ENCODE peak calls at places on chromosomes 11 and 22, in nine cellular contexts. R is heart right ventricle; Q is natural killer cell; L is fibroblast of the aortic adventitia; S is osteocyte; I is choroid plexus epithelial cell; V is CD4-positive, alpha-beta T cell; M is dorsolateral prefrontal cortex; T is mammary epithelial cell. B is an unnamed sample.

GRCh38 chr11:64372802-64373597 is 14.0 kb downstream of the RPS6KA4 start:
- DNase-seq in R (no peak), Q (no peak), L (no peak), S (no peak), I (peak), V (no peak), M (peak), T (no peak), B (no peak)

GRCh38 chr11:116515666-116516184 is 257.1 kb downstream of the BUD13 start:
- DNase-seq in R (no peak), Q (no peak), L (no peak), S (peak), I (no peak), V (no peak), M (no peak), T (no peak), B (no peak)

GRCh38 chr11:33779849-33780528 is 5.7 kb upstream of the FBXO3 start:
- DNase-seq in R (no peak), Q (no peak), L (peak), S (no peak), I (peak), V (no peak), M (no peak), T (peak), B (no peak)

GRCh38 chr11:123221074-123221473 is 26.0 kb upstream of the CLMP start:
- DNase-seq in R (no peak), Q (no peak), L (peak), S (no peak), I (no peak), V (no peak), M (no peak), T (no peak), B (no peak)

GRCh38 chr11:123086315-123086714 is 24.4 kb upstream of the HSPA8 start:
- DNase-seq in R (no peak), Q (no peak), L (no peak), S (no peak), I (no peak), V (no peak), M (no peak), T (no peak), B (no peak)

GRCh38 chr22:17631076-17631565 is 2.6 kb upstream of the ATP6V1E1 start:
- DNase-seq in R (no peak), Q (no peak), L (no peak), S (no peak), I (no peak), V (no peak), M (no peak), T (no peak), B (no peak)

GRCh38 chr11:118002010-118002540 is 15.9 kb downstream of the IL10RA start:
- DNase-seq in R (no peak), Q (peak), L (no peak), S (no peak), I (no peak), V (no peak), M (no peak), T (no peak), B (no peak)

GRCh38 chr11:102495161-102496042 is 35.1 kb downstream of the MMP7 start:
- DNase-seq in R (no peak), Q (no peak), L (peak), S (no peak), I (peak), V (peak), M (no peak), T (peak), B (peak)

GRCh38 chr22:21641417-21641794 is 696 bp upstream of the SDF2L1 start:
- DNase-seq in R (no peak), Q (no peak), L (peak), S (no peak), I (peak), V (no peak), M (no peak), T (peak), B (no peak)

GRCh38 chr11:44505591-44506054 is 59.8 kb upstream of the CD82 start:
- DNase-seq in R (no peak), Q (no peak), L (peak), S (no peak), I (peak), V (no peak), M (no peak), T (peak), B (no peak)

GRCh38 chr11:91749231-91749630 is 475.4 kb upstream of the FAT3 start:
- DNase-seq in R (no peak), Q (no peak), L (no peak), S (no peak), I (no peak), V (no peak), M (no peak), T (peak), B (no peak)

GRCh38 chr11:65454696-65455456 is 32.3 kb downstream of the NEAT1 start:
- DNase-seq in R (peak), Q (peak), L (peak), S (no peak), I (peak), V (peak), M (peak), T (peak), B (peak)

GRCh38 chr11:66365711-66366619 is 5.6 kb downstream of the SLC29A2 start:
- DNase-seq in R (no peak), Q (no peak), L (no peak), S (no peak), I (no peak), V (no peak), M (no peak), T (no peak), B (no peak)

GRCh38 chr11:12269446-12270214 is 107.7 kb upstream of the PARVA start:
- DNase-seq in R (no peak), Q (no peak), L (no peak), S (no peak), I (no peak), V (no peak), M (no peak), T (no peak), B (no peak)

GRCh38 chr11:19979519-19979845 is 180.8 kb downstream of the DBX1 start:
- DNase-seq in R (no peak), Q (no peak), L (no peak), S (no peak), I (no peak), V (no peak), M (no peak), T (no peak), B (no peak)

GRCh38 chr11:131154329-131154728 is 216.1 kb upstream of the NTM start:
- DNase-seq in R (no peak), Q (no peak), L (no peak), S (no peak), I (no peak), V (no peak), M (no peak), T (no peak), B (no peak)

GRCh38 chr11:75603791-75604736 is 42.0 kb downstream of the SERPINH1 start:
- DNase-seq in R (no peak), Q (no peak), L (peak), S (no peak), I (peak), V (no peak), M (no peak), T (peak), B (no peak)

GRCh38 chr11:78063440-78064181 is at the start of gene THRSP:
- DNase-seq in R (no peak), Q (no peak), L (no peak), S (no peak), I (no peak), V (no peak), M (no peak), T (no peak), B (no peak)

GRCh38 chr22:26949193-26949592 is 291.8 kb downstream of the MIAT start:
- DNase-seq in R (no peak), Q (no peak), L (peak), S (no peak), I (peak), V (no peak), M (no peak), T (peak), B (no peak)

GRCh38 chr22:42069801-42070516 is 653 bp downstream of the NAGA start:
- DNase-seq in R (no peak), Q (no peak), L (no peak), S (no peak), I (no peak), V (no peak), M (no peak), T (no peak), B (no peak)

GRCh38 chr11:118939948-118940598 is 14.3 kb upstream of the BCL9L start:
- DNase-seq in R (no peak), Q (no peak), L (no peak), S (no peak), I (peak), V (peak), M (no peak), T (no peak), B (no peak)

GRCh38 chr11:75667268-75667830 is 1.5 kb downstream of the MAP6 start:
- DNase-seq in R (peak), Q (no peak), L (no peak), S (peak), I (no peak), V (no peak), M (no peak), T (no peak), B (no peak)

GRCh38 chr11:127493330-127493729 is 492.8 kb upstream of the KIRREL3 start:
- DNase-seq in R (no peak), Q (no peak), L (no peak), S (no peak), I (peak), V (no peak), M (no peak), T (peak), B (no peak)

GRCh38 chr22:28105988-28106387 is 186.9 kb upstream of the PITPNB start:
- DNase-seq in R (no peak), Q (no peak), L (no peak), S (no peak), I (no peak), V (no peak), M (no peak), T (no peak), B (no peak)

GRCh38 chr11:126484266-126484665 is 128.8 kb downstream of the ST3GAL4 start:
- DNase-seq in R (no peak), Q (no peak), L (peak), S (no peak), I (peak), V (no peak), M (no peak), T (peak), B (no peak)

GRCh38 chr22:19974233-19974861 is 32.7 kb upstream of the TXNRD2 start:
- DNase-seq in R (no peak), Q (peak), L (peak), S (no peak), I (peak), V (no peak), M (no peak), T (no peak), B (no peak)

GRCh38 chr22:37254206-37254866 is 10.3 kb upstream of the RAC2 start:
- DNase-seq in R (no peak), Q (no peak), L (peak), S (no peak), I (peak), V (no peak), M (no peak), T (peak), B (no peak)

GRCh38 chr11:12377106-12377823 is at the start of gene PARVA:
- DNase-seq in R (peak), Q (no peak), L (peak), S (no peak), I (peak), V (no peak), M (no peak), T (peak), B (no peak)

GRCh38 chr11:66595245-66595904 is 2.4 kb downstream of the CCS start:
- DNase-seq in R (peak), Q (no peak), L (peak), S (no peak), I (peak), V (no peak), M (no peak), T (no peak), B (no peak)

GRCh38 chr11:33723238-33723881 is 12.9 kb downstream of the CD59 start:
- DNase-seq in R (no peak), Q (no peak), L (peak), S (no peak), I (peak), V (no peak), M (no peak), T (peak), B (no peak)

DNA sequence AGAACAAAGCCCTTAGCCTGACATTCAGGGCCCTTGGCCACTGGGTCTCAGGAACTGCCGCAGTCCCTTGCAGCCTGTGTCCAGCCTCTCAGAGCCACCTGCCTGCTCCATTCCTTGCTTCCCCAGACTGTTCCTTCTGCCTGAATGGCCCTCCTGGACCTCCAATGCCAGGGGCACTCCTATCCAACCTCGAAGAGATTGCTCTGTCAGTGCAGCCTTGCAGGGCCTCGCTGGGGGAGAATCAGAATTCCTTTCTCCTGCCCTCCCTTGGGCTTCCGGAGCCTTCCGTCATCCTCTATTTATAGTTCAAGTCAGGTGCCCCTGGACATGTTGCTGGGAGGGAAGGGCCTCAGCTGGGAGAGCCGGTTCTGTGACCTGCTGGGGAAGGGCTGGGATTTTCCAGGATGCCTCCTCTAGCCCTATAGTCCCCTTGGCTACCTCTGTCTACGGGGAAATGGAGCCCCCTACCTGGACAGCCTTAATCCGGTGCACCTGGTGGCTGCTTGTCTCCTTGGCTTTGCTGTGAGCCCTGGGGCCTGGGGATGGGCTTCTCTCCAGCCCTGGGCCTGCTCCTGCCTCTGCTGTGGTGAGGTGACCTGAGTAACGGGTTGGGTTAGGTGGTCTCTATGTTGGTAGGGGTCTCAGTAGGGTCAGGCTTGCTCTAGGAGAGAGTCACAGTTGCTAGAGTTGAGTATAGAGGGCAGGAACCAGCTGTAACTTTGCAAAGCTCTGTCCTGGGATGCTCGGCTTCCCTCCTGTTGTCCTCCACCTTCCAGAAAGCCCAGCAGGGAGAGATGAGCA is 45.9 kb upstream of the SYT7 start:
- DNase-seq in R (peak), Q (no peak), L (peak), S (no peak), I (peak), V (no peak), M (no peak), T (peak), B (no peak)
- TF ChIP-seq CTCF in R (no peak), Q (no peak), L (no peak), S (no peak), I (no peak), V (no peak), M (no peak), T (peak), B (no peak)

GRCh38 chr11:45852712-45853101 is 5.4 kb downstream of the CRY2 start:
- DNase-seq in R (peak), Q (no peak), L (no peak), S (no peak), I (no peak), V (no peak), M (no peak), T (no peak), B (no peak)
- TF ChIP-seq CTCF in R (peak), Q (no peak), L (no peak), S (no peak), I (no peak), V (no peak), M (no peak), T (no peak), B (no peak)

GRCh38 chr11:129768356-129768755 is 47.3 kb upstream of the TMEM45B start:
- DNase-seq in R (no peak), Q (no peak), L (no peak), S (no peak), I (peak), V (no peak), M (no peak), T (no peak), B (no peak)

GRCh38 chr11:129770993-129771392 is 44.7 kb upstream of the TMEM45B start:
- DNase-seq in R (no peak), Q (no peak), L (no peak), S (no peak), I (no peak), V (no peak), M (no peak), T (no peak), B (no peak)

GRCh38 chr11:129767827-129768226 is 47.8 kb upstream of the TMEM45B start:
- DNase-seq in R (no peak), Q (no peak), L (no peak), S (no peak), I (no peak), V (no peak), M (no peak), T (no peak), B (no peak)

GRCh38 chr11:129769059-129769458 is 46.6 kb upstream of the TMEM45B start:
- DNase-seq in R (no peak), Q (no peak), L (no peak), S (no peak), I (no peak), V (no peak), M (no peak), T (no peak), B (no peak)

GRCh38 chr11:129766858-129767604 is 48.6 kb upstream of the TMEM45B start:
- DNase-seq in R (no peak), Q (no peak), L (peak), S (no peak), I (peak), V (peak), M (no peak), T (peak), B (no peak)
- TF ChIP-seq CTCF in R (peak), Q (no peak), L (peak), S (peak), I (peak), V (peak), M (no peak), T (peak), B (peak)

GRCh38 chr11:95089620-95090542 is at the start of gene ENDOD1:
- DNase-seq in R (peak), Q (peak), L (peak), S (peak), I (peak), V (peak), M (peak), T (peak), B (peak)
- TF ChIP-seq CTCF in R (no peak), Q (no peak), L (peak), S (peak), I (peak), V (no peak), M (no peak), T (peak), B (no peak)

DNA sequence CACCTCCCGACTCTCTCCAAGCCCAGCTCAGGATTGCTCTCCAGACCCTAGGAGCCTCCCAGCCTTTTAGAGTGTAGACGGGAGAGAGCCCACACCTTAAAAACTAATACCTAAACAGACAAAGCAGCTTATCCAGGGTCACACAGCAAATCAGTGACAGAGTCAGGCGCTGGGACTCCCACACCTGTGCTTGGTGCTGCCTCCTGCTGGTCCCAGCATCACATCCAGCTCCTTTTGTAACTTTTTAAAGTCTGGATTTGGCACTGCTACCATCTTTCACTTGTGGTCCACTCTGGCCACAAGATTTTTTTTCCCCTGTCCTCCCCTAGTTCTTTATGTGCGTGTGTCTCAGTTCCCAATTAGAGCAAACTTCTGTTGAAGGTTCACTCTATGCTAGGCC is 4.7 kb downstream of the ANO1 start:
- DNase-seq in R (no peak), Q (no peak), L (no peak), S (no peak), I (no peak), V (no peak), M (no peak), T (no peak), B (no peak)
- TF ChIP-seq CTCF in R (no peak), Q (no peak), L (peak), S (no peak), I (peak), V (no peak), M (no peak), T (peak), B (no peak)

GRCh38 chr11:62710001-62710345 is 2.5 kb downstream of the GNG3 start:
- DNase-seq in R (no peak), Q (no peak), L (peak), S (no peak), I (peak), V (no peak), M (no peak), T (no peak), B (no peak)
- TF ChIP-seq CTCF in R (no peak), Q (no peak), L (no peak), S (no peak), I (no peak), V (no peak), M (no peak), T (no peak), B (no peak)

GRCh38 chr22:23752090-23752691 is 1.3 kb upstream of the ZNF70 start:
- DNase-seq in R (no peak), Q (no peak), L (no peak), S (no peak), I (no peak), V (no peak), M (no peak), T (no peak), B (no peak)
- TF ChIP-seq CTCF in R (no peak), Q (no peak), L (no peak), S (no peak), I (no peak), V (no peak), M (no peak), T (no peak), B (no peak)

B was measured in D721Med.